ENCODE peak calls at places on chromosome 6, in six cellular contexts. One of them, this sample, is unnamed.
A peak's percentile ranks its signal among the peaks of the same experiment; 100 is the strongest.

GRCh38 chr6:154297711-154298110 is 58.9 kb downstream of the IPCEF1 start:
- DNase-seq in HCT116: no peak
- DNase-seq in K562: no peak
- DNase-seq in H1: no peak
- DNase-seq in GM12878: no peak
- DNase-seq in HepG2: no peak
- DNase-seq in this sample: no peak

GRCh38 chr6:28811873-28812272 is 111.9 kb downstream of the TRIM27 start:
- DNase-seq in HCT116: no peak
- DNase-seq in GM12878: no peak
- DNase-seq in HepG2: peak; percentile 41
- DNase-seq in K562: peak; percentile 57
- DNase-seq in H1: no peak
- DNase-seq in this sample: no peak

GRCh38 chr6:166330612-166331011 is 11.7 kb downstream of the SFT2D1 start:
- DNase-seq in HCT116: no peak
- DNase-seq in H1: peak; percentile 84
- DNase-seq in HepG2: peak; percentile 89
- DNase-seq in K562: peak; percentile 93
- DNase-seq in GM12878: no peak
- DNase-seq in this sample: no peak

GRCh38 chr6:113758725-113759576 is 98.2 kb upstream of the MARCKS start:
- DNase-seq in K562: no peak
- DNase-seq in H1: no peak
- DNase-seq in GM12878: no peak
- DNase-seq in HepG2: no peak
- DNase-seq in HCT116: no peak
- DNase-seq in this sample: no peak

GRCh38 chr6:42453649-42454427 is 2.1 kb upstream of the TRERF1 start:
- DNase-seq in H1: peak; percentile 67
- DNase-seq in HCT116: no peak
- DNase-seq in K562: no peak
- DNase-seq in GM12878: no peak
- DNase-seq in HepG2: no peak
- DNase-seq in this sample: no peak

GRCh38 chr6:113854531-113855499 is 2.3 kb upstream of the MARCKS start:
- DNase-seq in GM12878: no peak
- DNase-seq in HCT116: no peak
- DNase-seq in K562: peak; percentile 42
- DNase-seq in H1: peak; percentile 82
- DNase-seq in HepG2: peak; percentile 44
- DNase-seq in this sample: no peak

GRCh38 chr6:114087496-114087895 is 116.5 kb upstream of the HDAC2 start:
- DNase-seq in HCT116: no peak
- DNase-seq in GM12878: no peak
- DNase-seq in H1: no peak
- DNase-seq in K562: no peak
- DNase-seq in HepG2: no peak
- DNase-seq in this sample: no peak

GRCh38 chr6:129709451-129709908 is 497 bp downstream of the ARHGAP18 start:
- DNase-seq in H1: no peak
- DNase-seq in HCT116: no peak
- DNase-seq in HepG2: no peak
- DNase-seq in GM12878: no peak
- DNase-seq in K562: no peak
- DNase-seq in this sample: no peak

GRCh38 chr6:89993411-89993810 is 99.1 kb downstream of the GJA10 start:
- DNase-seq in HepG2: no peak
- DNase-seq in GM12878: no peak
- DNase-seq in H1: no peak
- DNase-seq in K562: no peak
- DNase-seq in HCT116: no peak
- DNase-seq in this sample: no peak

GRCh38 chr6:160188773-160189172 is 67.2 kb downstream of the SLC22A1 start:
- DNase-seq in HepG2: no peak
- DNase-seq in HCT116: no peak
- DNase-seq in K562: no peak
- DNase-seq in GM12878: no peak
- DNase-seq in H1: no peak
- DNase-seq in this sample: no peak

DNA sequence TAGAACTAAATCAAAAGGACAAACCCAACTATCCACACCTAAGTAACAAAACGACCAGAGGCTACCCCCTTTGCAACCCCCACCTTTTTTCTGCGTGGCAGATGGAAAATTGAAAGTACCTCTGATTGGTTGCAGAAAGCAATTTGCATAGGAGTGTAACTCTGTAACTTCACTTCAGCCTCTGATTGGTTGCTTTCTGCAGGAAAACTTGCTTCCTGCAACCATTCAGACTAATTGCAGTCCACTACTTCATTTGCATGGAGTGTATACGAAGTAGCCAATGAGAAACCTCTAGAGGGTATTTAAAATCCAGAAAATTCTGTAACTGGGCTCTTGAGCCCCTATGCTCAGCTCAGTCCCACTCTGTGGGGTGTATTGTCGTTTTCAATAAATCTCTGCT is 129.1 kb upstream of the OLIG3 start:
- DNase-seq in K562: no peak
- DNase-seq in H1: no peak
- DNase-seq in GM12878: no peak
- DNase-seq in HepG2: no peak
- DNase-seq in HCT116: no peak
- DNase-seq in this sample: no peak
- TF ChIP-seq YY1 in K562: no peak
- TF ChIP-seq YY1 in H1: no peak
- TF ChIP-seq YY1 in GM12878: no peak
- TF ChIP-seq YY1 in HepG2: no peak
- TF ChIP-seq YY1 in HCT116: no peak
- TF ChIP-seq YY1 in this sample: no peak

GRCh38 chr6:150413198-150413597 is 44.4 kb downstream of the IYD start:
- DNase-seq in GM12878: no peak
- DNase-seq in HCT116: no peak
- DNase-seq in K562: no peak
- DNase-seq in HepG2: no peak
- DNase-seq in H1: no peak
- DNase-seq in this sample: no peak

GRCh38 chr6:150412221-150412620 is 43.4 kb downstream of the IYD start:
- DNase-seq in HCT116: no peak
- DNase-seq in K562: no peak
- DNase-seq in HepG2: no peak
- DNase-seq in H1: no peak
- DNase-seq in GM12878: no peak
- DNase-seq in this sample: no peak

GRCh38 chr6:150416120-150416519 is 47.3 kb downstream of the IYD start:
- DNase-seq in HepG2: no peak
- DNase-seq in H1: no peak
- DNase-seq in K562: no peak
- DNase-seq in GM12878: no peak
- DNase-seq in HCT116: no peak
- DNase-seq in this sample: no peak

GRCh38 chr6:150410906-150411305 is 42.1 kb downstream of the IYD start:
- DNase-seq in HepG2: no peak
- DNase-seq in GM12878: no peak
- DNase-seq in H1: no peak
- DNase-seq in K562: no peak
- DNase-seq in HCT116: no peak
- DNase-seq in this sample: no peak

DNA sequence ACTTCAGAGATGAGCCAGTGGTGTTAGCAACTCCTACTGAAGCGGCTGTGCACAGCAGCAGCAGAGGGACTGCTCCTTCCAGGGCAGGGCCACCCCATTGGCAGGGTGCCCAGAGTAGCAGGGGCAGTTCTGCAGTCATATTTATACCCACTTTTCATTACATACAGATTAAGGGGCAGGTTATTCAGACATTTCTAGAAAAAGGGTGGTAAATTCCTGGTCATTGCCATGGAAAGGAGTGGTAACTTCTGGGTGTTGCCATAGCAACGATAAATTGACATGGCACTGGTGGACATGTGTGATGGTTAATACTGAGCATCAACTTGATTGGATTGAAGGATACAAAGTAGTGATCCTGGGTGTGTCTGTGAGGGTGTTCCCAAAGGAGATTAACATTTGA is 45.0 kb downstream of the IYD start:
- DNase-seq in HCT116: no peak
- DNase-seq in H1: no peak
- DNase-seq in GM12878: no peak
- DNase-seq in K562: no peak
- DNase-seq in HepG2: no peak
- DNase-seq in this sample: no peak
- TF ChIP-seq YY1 in HCT116: no peak
- TF ChIP-seq YY1 in H1: no peak
- TF ChIP-seq YY1 in GM12878: no peak
- TF ChIP-seq YY1 in K562: no peak
- TF ChIP-seq YY1 in HepG2: no peak
- TF ChIP-seq YY1 in this sample: no peak

DNA sequence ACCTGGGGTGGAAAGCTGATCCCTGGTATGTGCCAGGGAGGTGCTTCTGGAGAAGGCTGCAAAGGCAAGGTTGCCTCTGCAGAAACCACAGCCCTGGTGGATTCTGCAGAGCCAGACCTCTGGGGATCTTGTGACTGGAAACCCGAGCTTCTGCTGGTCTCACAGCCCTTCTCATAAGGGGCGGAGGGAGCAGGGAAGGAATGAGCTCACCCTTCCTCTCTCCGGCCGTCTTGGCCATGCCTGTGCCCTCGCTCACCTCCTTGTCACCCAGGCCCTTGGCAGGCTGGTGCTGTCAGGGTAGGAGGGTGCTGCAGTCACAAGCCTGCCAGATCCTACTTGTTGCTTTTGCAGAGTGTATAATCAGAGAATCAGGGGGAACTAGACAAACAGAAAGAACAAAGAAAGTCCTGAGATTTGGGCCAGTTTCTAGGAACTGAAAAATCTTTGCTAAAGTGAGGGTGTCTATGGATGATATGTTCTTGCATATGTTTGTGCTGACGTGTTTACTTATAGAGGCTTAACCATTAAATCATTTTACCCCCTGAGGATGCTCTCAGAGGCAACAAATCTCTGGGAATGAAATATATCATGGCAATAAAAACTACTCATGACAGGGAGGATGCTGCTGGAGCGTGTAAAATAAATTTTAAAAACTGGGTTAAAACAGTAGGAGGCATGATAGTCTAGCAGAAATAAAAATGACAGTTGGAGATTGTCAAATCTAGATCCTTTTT is 244.9 kb upstream of the SOX4 start:
- DNase-seq in H1: peak; percentile 51
- DNase-seq in GM12878: no peak
- DNase-seq in HepG2: no peak
- DNase-seq in HCT116: no peak
- DNase-seq in K562: no peak
- DNase-seq in this sample: peak; percentile 25
- TF ChIP-seq YY1 in H1: no peak
- TF ChIP-seq YY1 in GM12878: no peak
- TF ChIP-seq YY1 in HepG2: no peak
- TF ChIP-seq YY1 in HCT116: no peak
- TF ChIP-seq YY1 in K562: no peak
- TF ChIP-seq YY1 in this sample: no peak

GRCh38 chr6:4487538-4487937 is 288.7 kb upstream of the CDYL start:
- DNase-seq in K562: no peak
- DNase-seq in H1: no peak
- DNase-seq in GM12878: no peak
- DNase-seq in HepG2: peak; percentile 26
- DNase-seq in HCT116: peak; percentile 82
- DNase-seq in this sample: no peak
- TF ChIP-seq YY1 in K562: no peak
- TF ChIP-seq YY1 in H1: no peak
- TF ChIP-seq YY1 in GM12878: no peak
- TF ChIP-seq YY1 in HepG2: no peak
- TF ChIP-seq YY1 in HCT116: no peak
- TF ChIP-seq YY1 in this sample: no peak

GRCh38 chr6:107576852-107577251 is 86.9 kb downstream of the SOBP start:
- DNase-seq in K562: no peak
- DNase-seq in H1: no peak
- DNase-seq in HCT116: no peak
- DNase-seq in HepG2: no peak
- DNase-seq in GM12878: no peak
- DNase-seq in this sample: no peak
- TF ChIP-seq YY1 in K562: no peak
- TF ChIP-seq YY1 in H1: no peak
- TF ChIP-seq YY1 in HCT116: no peak
- TF ChIP-seq YY1 in HepG2: no peak
- TF ChIP-seq YY1 in GM12878: no peak
- TF ChIP-seq YY1 in this sample: no peak

GRCh38 chr6:144264270-144265060 is 20.7 kb upstream of the UTRN start:
- DNase-seq in GM12878: no peak
- DNase-seq in K562: no peak
- DNase-seq in H1: no peak
- DNase-seq in HCT116: peak; percentile 71
- DNase-seq in HepG2: peak; percentile 87
- DNase-seq in this sample: peak; percentile 68
- TF ChIP-seq YY1 in GM12878: no peak
- TF ChIP-seq YY1 in K562: no peak
- TF ChIP-seq YY1 in H1: no peak
- TF ChIP-seq YY1 in HCT116: peak; percentile 54
- TF ChIP-seq YY1 in HepG2: no peak
- TF ChIP-seq YY1 in this sample: no peak

GRCh38 chr6:109770047-109770446 is 79.0 kb downstream of the FIG4 start:
- DNase-seq in GM12878: no peak
- DNase-seq in HCT116: no peak
- DNase-seq in HepG2: no peak
- DNase-seq in K562: no peak
- DNase-seq in H1: no peak
- DNase-seq in this sample: no peak

GRCh38 chr6:109768485-109768884 is 77.4 kb downstream of the FIG4 start:
- DNase-seq in K562: no peak
- DNase-seq in HepG2: no peak
- DNase-seq in H1: no peak
- DNase-seq in HCT116: no peak
- DNase-seq in GM12878: no peak
- DNase-seq in this sample: no peak

GRCh38 chr6:109766167-109766566 is 75.1 kb downstream of the FIG4 start:
- DNase-seq in H1: no peak
- DNase-seq in HCT116: no peak
- DNase-seq in K562: no peak
- DNase-seq in HepG2: no peak
- DNase-seq in GM12878: no peak
- DNase-seq in this sample: no peak

GRCh38 chr6:109769213-109769612 is 78.1 kb downstream of the FIG4 start:
- DNase-seq in GM12878: no peak
- DNase-seq in HCT116: no peak
- DNase-seq in H1: no peak
- DNase-seq in HepG2: no peak
- DNase-seq in K562: no peak
- DNase-seq in this sample: no peak

DNA sequence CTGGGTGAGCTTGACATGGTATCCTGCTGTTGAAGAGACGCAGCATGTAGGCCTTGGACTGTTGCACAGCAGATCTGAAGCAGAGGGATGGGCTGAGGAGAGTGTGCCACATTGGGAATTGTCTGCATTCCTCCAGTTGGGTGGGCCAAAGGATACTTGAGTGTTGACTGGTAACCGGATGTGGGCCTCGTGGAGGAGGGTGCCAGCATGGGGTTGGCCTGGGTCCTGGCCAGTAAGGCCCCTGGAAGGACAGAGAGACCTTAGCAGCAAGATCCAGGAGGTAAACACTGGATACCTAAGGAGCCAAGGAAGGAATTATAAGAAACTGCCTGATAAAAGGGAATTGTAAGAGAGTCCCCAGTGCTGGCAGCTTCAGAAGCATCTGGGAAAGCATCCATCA is 76.9 kb downstream of the FIG4 start:
- DNase-seq in GM12878: no peak
- DNase-seq in HepG2: no peak
- DNase-seq in HCT116: no peak
- DNase-seq in H1: no peak
- DNase-seq in K562: no peak
- DNase-seq in this sample: no peak
- TF ChIP-seq YY1 in GM12878: no peak
- TF ChIP-seq YY1 in HepG2: no peak
- TF ChIP-seq YY1 in HCT116: no peak
- TF ChIP-seq YY1 in H1: no peak
- TF ChIP-seq YY1 in K562: no peak
- TF ChIP-seq YY1 in this sample: no peak

GRCh38 chr6:67112120-67112519 is 1405.1 kb upstream of the EYS start:
- DNase-seq in HepG2: no peak
- DNase-seq in HCT116: no peak
- DNase-seq in H1: no peak
- DNase-seq in GM12878: no peak
- DNase-seq in K562: no peak
- DNase-seq in this sample: no peak
- TF ChIP-seq YY1 in HepG2: no peak
- TF ChIP-seq YY1 in HCT116: no peak
- TF ChIP-seq YY1 in H1: no peak
- TF ChIP-seq YY1 in GM12878: no peak
- TF ChIP-seq YY1 in K562: no peak
- TF ChIP-seq YY1 in this sample: no peak

This sample was measured in NT2/D1.